ENCODE peak calls at places on chromosomes 2 and 18, in ten cellular contexts. R, B, F, Z, A, O, E, D, W and G are unnamed samples.

GRCh38 chr2:176167398-176167797 is 10.3 kb downstream of the HOXD3 start:
- DNase-seq in D (no peak), Z (no peak), A (no peak), W (no peak), E (no peak), R (no peak), O (no peak), F (no peak), B (no peak), G (no peak)

GRCh38 chr18:49768051-49768391 is 45.3 kb downstream of the ACAA2 start:
- DNase-seq in B (no peak), Z (peak), R (peak), O (peak), W (no peak), D (peak), F (no peak), A (no peak), E (no peak), G (peak)

GRCh38 chr18:22694954-22695353 is 238.2 kb upstream of the RBBP8 start:
- DNase-seq in W (no peak), F (no peak), B (no peak), E (no peak), A (no peak), R (no peak), Z (peak), D (peak), O (peak), G (no peak)

GRCh38 chr18:38909972-38910371 is 1344.4 kb upstream of the CELF4 start:
- DNase-seq in O (no peak), B (no peak), E (no peak), R (no peak), Z (no peak), W (no peak), A (no peak), F (no peak), D (no peak), G (no peak)

GRCh38 chr2:201228912-201229290 is 31.4 kb upstream of the CASP8 start:
- DNase-seq in Z (no peak), E (no peak), R (peak), W (no peak), A (no peak), D (no peak), F (no peak), O (no peak), B (no peak), G (peak)

GRCh38 chr2:64637000-64637628 is 16.6 kb downstream of the SERTAD2 start:
- DNase-seq in R (peak), A (peak), W (no peak), E (peak), F (no peak), D (no peak), O (no peak), B (no peak), Z (no peak), G (no peak)

GRCh38 chr2:240640939-240641338 is 15.7 kb downstream of the GPR35 start:
- DNase-seq in O (no peak), Z (peak), B (no peak), A (no peak), W (no peak), E (peak), F (no peak), D (no peak), R (peak), G (peak)

GRCh38 chr18:77716282-77716681 is 466.6 kb downstream of the GALR1 start:
- DNase-seq in A (no peak), D (no peak), R (no peak), B (no peak), F (no peak), Z (no peak), E (no peak), O (no peak), W (no peak), G (no peak)

GRCh38 chr2:129438501-129439057 is 540.9 kb upstream of the RAB6C start:
- DNase-seq in A (no peak), F (no peak), W (no peak), Z (no peak), E (no peak), B (no peak), O (no peak), D (no peak), R (no peak), G (no peak)